ENCODE peak calls at places on chromosome 1, in six cellular contexts. C is testis, P is astrocyte of the spinal cord, I is colonic mucosa, F is left ventricle myocardium inferior, Y is endodermal cell. D is an unnamed sample.
A peak's percentile ranks its signal among the peaks of the same experiment; 100 is the strongest.

GRCh38 chr1:186848509-186849130 is 19.9 kb downstream of the PLA2G4A start:
- DNase-seq in C (no peak), P (no peak), I (no peak), F (no peak), Y (no peak), D (no peak)

GRCh38 chr1:21926814-21927530 is 10.1 kb downstream of the HSPG2 start:
- DNase-seq in C (no peak), P (no peak), I (no peak), F (peak; percentile 79), Y (no peak), D (peak; percentile 69)

GRCh38 chr1:97883823-97884222 is 37.0 kb downstream of the DPYD start:
- DNase-seq in C (no peak), P (no peak), I (no peak), F (no peak), Y (no peak), D (no peak)

GRCh38 chr1:185421485-185422100 is 104.5 kb upstream of the IVNS1ABP start:
- DNase-seq in C (no peak), P (no peak), I (no peak), F (no peak), Y (no peak), D (peak; percentile 41)

GRCh38 chr1:1144122-1144842 is 28.4 kb upstream of the C1orf159 start:
- DNase-seq in C (no peak), P (no peak), I (peak; percentile 87), F (no peak), Y (peak; percentile 73), D (no peak)

GRCh38 chr1:181089777-181090505 is 1.4 kb downstream of the IER5 start:
- DNase-seq in C (peak; percentile 83), P (peak; percentile 53), I (peak; percentile 78), F (peak; percentile 72), Y (peak; percentile 85), D (peak; percentile 76)

GRCh38 chr1:48644190-48644930 is 132.3 kb downstream of the BEND5 start:
- DNase-seq in C (no peak), P (no peak), I (no peak), F (no peak), Y (no peak), D (no peak)

GRCh38 chr1:110856410-110856809 is 16.5 kb upstream of the CD53 start:
- DNase-seq in C (no peak), P (no peak), I (no peak), F (no peak), Y (no peak), D (no peak)

GRCh38 chr1:183758913-183759312 is 46.0 kb upstream of the RGL1 start:
- DNase-seq in C (no peak), P (no peak), I (no peak), F (no peak), Y (no peak), D (no peak)

GRCh38 chr1:185862235-185862634 is 128.0 kb downstream of the HMCN1 start:
- DNase-seq in C (no peak), P (peak; percentile 19), I (no peak), F (no peak), Y (no peak), D (no peak)

GRCh38 chr1:35047188-35047858 is 15.6 kb upstream of the ZMYM6 start:
- DNase-seq in C (no peak), P (peak; percentile 92), I (no peak), F (no peak), Y (no peak), D (peak; percentile 93)

GRCh38 chr1:64243757-64244080 is 40.3 kb downstream of the UBE2U start:
- DNase-seq in C (no peak), P (no peak), I (no peak), F (no peak), Y (peak; percentile 49), D (no peak)
- H3K4me3 ChIP-seq in C (no peak overlapping the region), P (no peak overlapping the region), I (no peak overlapping the region), F (no peak overlapping the region), Y (no peak overlapping the region), D (no peak overlapping the region)

DNA sequence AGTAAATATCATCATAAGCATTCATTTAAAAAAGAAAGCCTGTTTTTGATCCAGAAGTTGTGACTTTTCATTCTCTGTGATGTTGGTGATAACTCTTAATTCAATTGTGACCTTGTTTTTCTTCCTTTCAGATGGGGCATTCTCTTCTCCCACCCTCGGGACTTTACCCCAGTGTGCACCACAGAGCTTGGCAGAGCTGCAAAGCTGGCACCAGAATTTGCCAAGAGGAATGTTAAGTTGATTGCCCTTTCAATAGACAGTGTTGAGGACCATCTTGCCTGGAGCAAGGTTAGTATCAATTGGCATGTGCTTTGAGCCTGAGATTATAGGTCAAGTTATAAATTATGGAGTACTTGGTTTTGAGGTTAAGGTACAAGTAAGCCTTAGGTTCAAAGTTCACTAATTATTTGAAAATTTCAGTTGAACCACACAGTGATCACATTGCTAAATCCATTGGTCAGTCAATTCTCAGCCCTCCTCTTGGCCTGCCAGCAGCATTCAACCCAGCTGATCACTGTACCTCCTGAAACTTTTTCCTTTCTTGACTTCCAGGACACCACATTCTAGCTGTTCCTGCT is 4.1 kb downstream of the PRDX6 start:
- DNase-seq in C (no peak), P (no peak), I (no peak), F (peak; percentile 25), Y (no peak), D (no peak)
- TF ChIP-seq CTCF in C (no peak), P (no peak), I (no peak), F (no peak), Y (no peak), D (no peak)

GRCh38 chr1:6207075-6207885 is 1.4 kb downstream of the RNF207 start:
- DNase-seq in C (no peak), P (no peak), I (no peak), F (no peak), Y (no peak), D (no peak)
- H3K4me3 ChIP-seq in C (no peak overlapping the region), P (peak overlapping the region; percentile 0), I (peak overlapping the region; percentile 65), F (peak overlapping the region; percentile 83), Y (no peak overlapping the region), D (no peak overlapping the region)

GRCh38 chr1:235635938-235636663 is 13.5 kb downstream of the GNG4 start:
- DNase-seq in C (no peak), P (no peak), I (peak; percentile 25), F (no peak), Y (peak; percentile 46), D (no peak)
- TF ChIP-seq CTCF in C (no peak), P (no peak), I (no peak), F (no peak), Y (peak; percentile 46), D (no peak)

DNA sequence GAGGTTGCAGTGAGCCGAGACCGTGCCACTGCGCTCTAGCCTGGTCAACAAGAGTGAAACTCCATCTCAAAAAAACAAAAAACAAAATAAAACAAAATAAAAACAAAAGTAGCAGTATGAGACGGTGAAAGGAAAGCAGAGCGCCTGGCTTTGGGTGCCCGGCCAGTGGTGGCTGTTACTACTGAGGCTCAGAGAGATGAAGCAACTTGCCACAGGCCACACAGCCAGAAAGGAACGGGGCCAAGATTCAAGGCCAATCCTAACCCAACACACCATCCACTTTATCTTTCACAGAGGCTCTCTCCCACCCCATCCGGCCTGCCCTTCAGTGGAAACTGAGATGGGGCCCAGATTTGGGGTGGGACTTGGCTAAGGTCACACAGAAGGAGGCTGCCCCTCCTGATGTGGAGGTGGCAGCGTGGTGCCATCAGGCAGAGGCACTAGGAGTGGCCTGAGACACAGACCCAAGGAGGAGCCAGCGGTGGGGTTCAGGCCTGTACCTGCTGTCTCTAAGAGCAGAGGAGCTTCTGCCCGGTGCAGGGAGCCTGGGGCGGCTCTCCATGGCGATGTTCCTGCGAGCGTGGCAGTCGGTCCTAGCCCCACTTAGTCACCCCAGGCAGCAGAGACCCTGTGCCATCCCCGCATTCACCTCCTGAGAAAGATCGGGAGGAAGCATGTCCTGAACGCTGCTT is 33.2 kb downstream of the LDLRAP1 start:
- DNase-seq in C (no peak), P (no peak), I (no peak), F (no peak), Y (peak; percentile 36), D (no peak)
- H3K4me3 ChIP-seq in C (no peak overlapping the region), P (no peak overlapping the region), I (no peak overlapping the region), F (no peak overlapping the region), Y (no peak overlapping the region), D (no peak overlapping the region)

DNA sequence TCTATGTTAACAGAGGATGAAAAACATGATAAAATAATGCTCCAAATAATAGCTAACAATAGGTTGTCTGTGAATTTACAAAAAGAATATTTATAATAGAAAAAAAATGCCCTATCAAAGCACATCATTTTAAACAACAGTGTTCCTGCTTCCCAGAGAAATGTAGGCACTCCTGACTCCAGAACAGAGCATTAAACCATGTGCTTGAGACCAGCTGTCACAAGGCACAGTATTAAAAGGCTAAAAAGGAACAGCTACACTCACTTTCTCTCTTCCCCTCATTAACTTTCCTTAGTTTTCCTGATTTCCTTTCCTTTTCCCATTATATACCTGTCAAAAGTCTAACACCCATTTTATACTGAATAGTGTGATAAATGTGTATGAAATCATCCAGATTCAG is 10.9 kb downstream of the VAV3 start:
- DNase-seq in C (no peak), P (no peak), I (no peak), F (no peak), Y (no peak), D (no peak)
- TF ChIP-seq CTCF in C (no peak), P (no peak), I (no peak), F (no peak), Y (no peak), D (no peak)

GRCh38 chr1:178061632-178062031 is 32.3 kb upstream of the RASAL2 start:
- DNase-seq in C (no peak), P (no peak), I (no peak), F (no peak), Y (no peak), D (no peak)
- H3K4me3 ChIP-seq in C (no peak overlapping the region), P (no peak overlapping the region), I (no peak overlapping the region), F (no peak overlapping the region), Y (no peak overlapping the region), D (no peak overlapping the region)

DNA sequence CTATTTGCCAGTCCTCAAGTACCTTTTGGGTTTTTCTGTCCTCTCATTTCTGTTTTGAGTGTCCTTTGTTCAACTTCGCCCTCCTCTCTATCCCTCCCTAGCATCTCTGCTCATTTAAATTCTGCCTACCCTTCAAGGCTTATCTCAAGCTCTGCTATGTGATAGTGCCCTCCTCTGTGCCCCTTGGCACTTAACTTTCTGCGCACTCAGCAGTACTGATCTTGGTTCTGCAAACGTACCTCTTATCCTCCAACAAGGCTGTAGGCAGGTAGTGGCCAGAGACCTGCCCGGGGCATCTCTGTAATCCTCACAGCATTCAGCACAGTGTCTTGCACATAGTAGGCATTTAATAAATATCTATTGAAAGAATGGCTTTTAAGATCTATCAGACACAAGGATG is 5.3 kb upstream of the IL20 start:
- DNase-seq in C (no peak), P (no peak), I (no peak), F (no peak), Y (no peak), D (no peak)
- TF ChIP-seq CTCF in C (no peak), P (no peak), I (no peak), F (no peak), Y (no peak), D (no peak)

D was measured in cardiac fibroblast.